ENCODE peak calls at places on chromosomes 16 and 17, in seven cellular contexts. T is NCI-H1048; P is T-helper 2 cell; X is NCI-H1417; J is GM23338; E is neuronal stem cell; K is central memory CD4-positive, alpha-beta T cell. F is an unnamed sample.

GRCh38 chr16:2156025-2156848 is 655 bp downstream of the TRAF7 start:
- DNase-seq in T (no peak), P (no peak), X (no peak), J (peak), E (no peak), K (no peak), F (peak)

GRCh38 chr17:47837401-47838039 is 3.6 kb downstream of the SCRN2 start:
- DNase-seq in T (no peak), P (no peak), X (no peak), J (no peak), E (no peak), K (no peak), F (no peak)

GRCh38 chr16:20918486-20919239 is 18.1 kb downstream of the LYRM1 start:
- DNase-seq in T (no peak), P (no peak), X (no peak), J (no peak), E (no peak), K (no peak), F (no peak)

GRCh38 chr16:88345943-88346560 is 36.7 kb upstream of the ZNF469 start:
- DNase-seq in T (no peak), P (no peak), X (no peak), J (no peak), E (no peak), K (no peak), F (no peak)

GRCh38 chr17:82334622-82335394 is 1.2 kb upstream of the SECTM1 start:
- DNase-seq in T (no peak), P (no peak), X (no peak), J (no peak), E (no peak), K (no peak), F (peak)

GRCh38 chr17:80980397-80981061 is 11.1 kb upstream of the CHMP6 start:
- DNase-seq in T (no peak), P (no peak), X (no peak), J (no peak), E (no peak), K (no peak), F (peak)

GRCh38 chr16:50591800-50592771 is 43.9 kb downstream of the NKD1 start:
- DNase-seq in T (no peak), P (no peak), X (no peak), J (peak), E (no peak), K (no peak), F (no peak)

GRCh38 chr17:1956134-1956533 is 69.0 kb downstream of the RTN4RL1 start:
- DNase-seq in T (no peak), P (no peak), X (peak), J (no peak), E (no peak), K (no peak), F (no peak)

GRCh38 chr16:81266680-81267095 is 28.2 kb downstream of the BCO1 start:
- DNase-seq in T (no peak), P (no peak), X (no peak), J (no peak), E (no peak), K (no peak), F (peak)

GRCh38 chr17:51258756-51259573 is 884 bp downstream of the MBTD1 start:
- DNase-seq in T (no peak), P (no peak), X (peak), J (no peak), E (no peak), K (no peak), F (peak)

GRCh38 chr17:57678393-57678792 is 66.7 kb downstream of the CCDC182 start:
- DNase-seq in T (no peak), P (no peak), X (no peak), J (no peak), E (no peak), K (no peak), F (no peak)

GRCh38 chr17:74394977-74395376 is 27.7 kb downstream of the GPR142 start:
- DNase-seq in T (no peak), P (no peak), X (no peak), J (no peak), E (no peak), K (no peak), F (no peak)

GRCh38 chr17:45291170-45291805 is 25.5 kb downstream of the MAP3K14 start:
- DNase-seq in T (no peak), P (no peak), X (no peak), J (no peak), E (no peak), K (no peak), F (no peak)

GRCh38 chr16:31527617-31528287 is at the start of gene AHSP:
- DNase-seq in T (no peak), P (no peak), X (no peak), J (peak), E (no peak), K (no peak), F (no peak)

GRCh38 chr17:8698142-8699050 is 46.2 kb downstream of the CCDC42 start:
- DNase-seq in T (no peak), P (no peak), X (no peak), J (no peak), E (no peak), K (no peak), F (no peak)

F was measured in DMS53.